ENCODE peak calls at places on chromosomes 16 and 17, in eight cellular contexts. L, J, O, A, R, X, Q and S are unnamed samples.

GRCh38 chr16:90031931-90032663 is 12.8 kb upstream of the DBNDD1 start:
- DNase-seq in L (peak), J (no peak), O (no peak), A (no peak), R (peak), X (no peak), Q (peak), S (no peak)

GRCh38 chr17:18226284-18226945 is 980 bp downstream of the LLGL1 start:
- DNase-seq in L (no peak), J (no peak), O (no peak), A (no peak), R (no peak), X (no peak), Q (no peak), S (no peak)

GRCh38 chr17:14078027-14078426 is 8.7 kb downstream of the COX10 start:
- DNase-seq in L (no peak), J (no peak), O (no peak), A (no peak), R (no peak), X (no peak), Q (no peak), S (no peak)

GRCh38 chr16:89357055-89357454 is 133.3 kb downstream of the ANKRD11 start:
- DNase-seq in L (no peak), J (no peak), O (no peak), A (no peak), R (peak), X (no peak), Q (no peak), S (no peak)

GRCh38 chr17:7716901-7717755 is at the start of gene DNAH2:
- DNase-seq in L (peak), J (peak), O (peak), A (peak), R (peak), X (peak), Q (peak), S (peak)

GRCh38 chr16:52993179-52993578 is 59.5 kb downstream of the CHD9NB start:
- DNase-seq in L (no peak), J (no peak), O (no peak), A (no peak), R (no peak), X (no peak), Q (no peak), S (no peak)

GRCh38 chr17:66637491-66637890 is 197.4 kb upstream of the CACNG5 start:
- DNase-seq in L (no peak), J (no peak), O (no peak), A (peak), R (peak), X (no peak), Q (no peak), S (no peak)

GRCh38 chr16:12178251-12178990 is 201.9 kb downstream of the SNX29 start:
- DNase-seq in L (peak), J (no peak), O (no peak), A (peak), R (no peak), X (no peak), Q (no peak), S (no peak)

GRCh38 chr16:67246081-67246944 is 968 bp downstream of the FHOD1 start:
- DNase-seq in L (peak), J (no peak), O (peak), A (peak), R (peak), X (peak), Q (peak), S (peak)

GRCh38 chr16:2211923-2212347 is 1.3 kb upstream of the BRICD5 start:
- DNase-seq in L (no peak), J (no peak), O (no peak), A (no peak), R (no peak), X (peak), Q (no peak), S (no peak)

GRCh38 chr16:83116274-83116892 is 489.6 kb downstream of the CDH13 start:
- DNase-seq in L (no peak), J (no peak), O (no peak), A (no peak), R (no peak), X (no peak), Q (no peak), S (no peak)
- TF ChIP-seq CTCF in L (no peak), J (no peak), O (no peak), A (no peak), R (no peak), X (no peak), Q (no peak), S (no peak)

GRCh38 chr16:21994856-21995465 is 6.0 kb downstream of the PDZD9 start:
- DNase-seq in L (no peak), J (no peak), O (no peak), A (no peak), R (no peak), X (no peak), Q (no peak), S (no peak)

GRCh38 chr16:21990381-21990944 is 10.5 kb downstream of the PDZD9 start:
- DNase-seq in L (no peak), J (no peak), O (no peak), A (no peak), R (no peak), X (no peak), Q (no peak), S (no peak)

GRCh38 chr16:21989141-21989540 is 11.8 kb downstream of the PDZD9 start:
- DNase-seq in L (no peak), J (no peak), O (no peak), A (no peak), R (no peak), X (no peak), Q (no peak), S (no peak)

GRCh38 chr16:21987498-21987897 is 13.4 kb downstream of the PDZD9 start:
- DNase-seq in L (no peak), J (no peak), O (no peak), A (no peak), R (no peak), X (no peak), Q (no peak), S (no peak)

DNA sequence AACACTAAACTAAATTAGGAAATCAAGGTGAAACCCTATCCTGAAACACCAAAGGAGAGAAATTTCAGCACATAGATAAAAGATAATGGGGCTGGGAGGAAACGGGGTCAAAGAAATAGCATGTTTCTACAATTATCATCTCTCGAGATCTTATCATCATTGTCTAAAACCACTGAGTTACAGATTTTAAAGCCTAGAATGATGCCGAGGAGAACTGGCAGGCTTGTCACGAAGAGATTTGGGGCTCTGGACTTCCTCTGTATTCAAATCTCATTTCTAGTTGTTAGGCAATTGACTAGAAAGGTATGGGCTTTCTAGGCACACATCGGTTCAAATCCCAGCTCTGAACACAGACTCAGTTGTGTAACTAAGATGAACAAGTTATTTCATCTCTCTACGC is 9.3 kb downstream of the PDZD9 start:
- DNase-seq in L (no peak), J (no peak), O (no peak), A (no peak), R (no peak), X (no peak), Q (no peak), S (no peak)
- TF ChIP-seq CTCF in L (no peak), J (no peak), O (no peak), A (no peak), R (no peak), X (no peak), Q (no peak), S (no peak)

GRCh38 chr17:34301986-34302385 is 16.4 kb downstream of the CCL11 start:
- DNase-seq in L (no peak), J (no peak), O (no peak), A (no peak), R (no peak), X (no peak), Q (no peak), S (no peak)
- TF ChIP-seq CTCF in L (no peak), J (no peak), O (no peak), A (no peak), R (no peak), X (no peak), Q (no peak), S (no peak)

DNA sequence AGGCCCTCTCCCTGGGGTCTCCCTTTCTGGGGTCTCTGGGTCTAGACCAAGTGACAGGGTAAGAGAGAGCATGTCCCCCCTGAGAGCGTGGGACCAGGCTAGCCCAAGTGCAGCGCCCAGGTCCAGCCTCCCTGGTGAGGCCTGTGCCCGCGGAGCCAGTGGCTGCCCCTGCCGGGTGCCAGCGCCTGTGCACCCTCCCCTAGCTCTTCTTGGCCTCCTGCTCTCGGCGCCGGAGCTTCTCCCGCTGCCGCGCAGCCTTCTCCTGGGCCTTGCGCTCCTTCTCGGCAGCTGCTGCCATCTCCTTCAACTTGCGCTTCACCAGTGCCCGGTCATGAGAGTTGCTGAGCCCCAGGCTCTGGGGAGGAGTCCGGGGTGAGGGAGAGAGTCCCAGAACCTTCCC is 17.3 kb downstream of the SAMD14 start:
- DNase-seq in L (no peak), J (no peak), O (no peak), A (no peak), R (no peak), X (peak), Q (no peak), S (no peak)
- TF ChIP-seq CTCF in L (no peak), J (no peak), O (no peak), A (no peak), R (no peak), X (no peak), Q (no peak), S (no peak)

DNA sequence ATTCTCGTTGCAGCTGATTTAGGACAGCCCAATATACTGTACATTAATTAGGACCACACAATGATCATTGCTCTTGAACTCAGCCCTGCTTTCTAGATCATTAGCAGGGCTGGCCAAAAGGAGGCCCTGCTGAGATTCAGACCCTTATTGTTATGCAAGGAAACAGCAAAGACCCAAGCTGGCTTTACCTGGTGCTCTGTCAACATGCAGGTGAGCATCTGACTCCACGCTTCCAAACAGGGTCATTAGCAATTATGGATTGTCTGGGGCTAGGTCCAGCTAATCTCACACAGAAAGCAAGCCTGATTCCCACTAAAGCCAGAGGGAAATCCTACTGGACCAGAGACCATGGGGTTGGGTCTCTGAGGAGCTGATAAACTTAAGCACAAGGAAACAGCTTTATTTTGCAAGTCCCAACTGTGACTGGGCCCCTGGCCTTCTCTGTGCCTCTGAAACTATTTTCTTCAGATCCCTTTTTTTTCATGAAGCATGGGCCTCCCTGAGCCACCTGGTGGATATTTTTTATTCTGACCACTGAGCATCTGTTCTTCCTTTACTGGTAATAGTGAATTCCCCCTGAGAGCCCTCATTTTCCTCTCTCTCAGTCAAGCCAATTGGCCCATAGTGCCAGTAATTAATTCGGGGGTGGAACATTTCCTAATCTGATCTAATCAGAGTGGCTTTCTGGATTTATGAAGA is 236.1 kb downstream of the GRIN2A start:
- DNase-seq in L (no peak), J (no peak), O (no peak), A (no peak), R (no peak), X (no peak), Q (no peak), S (no peak)
- TF ChIP-seq CTCF in L (no peak), J (peak), O (peak), A (peak), R (no peak), X (no peak), Q (peak), S (no peak)

GRCh38 chr17:78174332-78174869 is 6.0 kb downstream of the SYNGR2 start:
- DNase-seq in L (no peak), J (no peak), O (no peak), A (no peak), R (peak), X (peak), Q (no peak), S (no peak)
- TF ChIP-seq CTCF in L (no peak), J (no peak), O (no peak), A (peak), R (peak), X (peak), Q (no peak), S (no peak)

GRCh38 chr17:48162305-48162934 is 54.9 kb downstream of the SNX11 start:
- DNase-seq in L (no peak), J (no peak), O (no peak), A (no peak), R (no peak), X (no peak), Q (no peak), S (no peak)

GRCh38 chr17:48160177-48160967 is 52.8 kb downstream of the SNX11 start:
- DNase-seq in L (no peak), J (no peak), O (peak), A (no peak), R (no peak), X (no peak), Q (no peak), S (no peak)

GRCh38 chr17:48161127-48161905 is 53.8 kb downstream of the SNX11 start:
- DNase-seq in L (no peak), J (no peak), O (no peak), A (no peak), R (no peak), X (no peak), Q (no peak), S (no peak)

GRCh38 chr17:48162946-48163506 is 55.5 kb downstream of the SNX11 start:
- DNase-seq in L (peak), J (no peak), O (no peak), A (no peak), R (no peak), X (no peak), Q (no peak), S (peak)

GRCh38 chr17:48163809-48164208 is 56.2 kb downstream of the SNX11 start:
- DNase-seq in L (no peak), J (no peak), O (no peak), A (no peak), R (no peak), X (no peak), Q (no peak), S (no peak)
- TF ChIP-seq CTCF in L (peak), J (no peak), O (peak), A (no peak), R (no peak), X (no peak), Q (no peak), S (no peak)

GRCh38 chr16:69013991-69014390 is 91.5 kb upstream of the HAS3 start:
- DNase-seq in L (no peak), J (no peak), O (no peak), A (no peak), R (no peak), X (no peak), Q (no peak), S (no peak)
- TF ChIP-seq CTCF in L (no peak), J (no peak), O (no peak), A (no peak), R (no peak), X (no peak), Q (no peak), S (no peak)

DNA sequence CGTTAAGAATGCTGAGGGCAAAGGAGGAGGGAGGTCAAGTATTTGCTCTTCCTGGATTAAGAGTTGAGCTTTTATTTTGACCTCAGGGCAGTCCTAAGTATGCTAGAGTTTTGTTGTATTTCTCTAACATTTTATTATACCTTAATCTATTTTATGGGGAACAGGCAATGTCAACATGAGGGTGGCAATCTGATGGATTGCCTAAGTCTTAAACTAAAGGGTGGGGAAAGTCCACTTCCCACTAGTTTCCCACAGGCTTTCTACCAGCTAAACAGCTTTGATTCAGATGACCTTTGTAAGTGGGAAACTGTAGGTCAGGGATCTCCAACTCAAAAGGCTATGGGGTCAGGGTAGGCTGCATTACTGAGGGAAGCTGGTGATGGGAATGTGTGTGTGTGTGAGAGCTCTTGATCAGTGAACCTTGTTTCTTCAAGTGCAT is 24.9 kb downstream of the HSD17B2 start:
- DNase-seq in L (no peak), J (no peak), O (no peak), A (no peak), R (no peak), X (no peak), Q (no peak), S (no peak)
- TF ChIP-seq CTCF in L (no peak), J (no peak), O (no peak), A (no peak), R (no peak), X (no peak), Q (no peak), S (no peak)